ENCODE peak calls at places on chromosome 2, in four cellular contexts. D is osteoblast, B is HepG2, Q is neural progenitor cell. X is an unnamed sample.
A peak's percentile ranks its signal among the peaks of the same experiment; 100 is the strongest.

GRCh38 chr2:55133467-55134315 is 83.4 kb upstream of the RTN4 start:
- DNase-seq in D (peak; percentile 88), B (peak; percentile 81), Q (peak; percentile 38), X (no peak)

GRCh38 chr2:134244091-134244490 is 9.8 kb upstream of the MGAT5 start:
- DNase-seq in D (no peak), B (no peak), Q (no peak), X (no peak)

GRCh38 chr2:25981596-25982272 is 563 bp downstream of the KIF3C start:
- DNase-seq in D (peak; percentile 92), B (no peak), Q (peak; percentile 81), X (no peak)

GRCh38 chr2:229715895-229716507 is 1.6 kb upstream of the DNER start:
- DNase-seq in D (no peak), B (peak; percentile 34), Q (peak; percentile 65), X (no peak)

GRCh38 chr2:146193619-146194018 is 1651.2 kb upstream of the ACVR2A start:
- DNase-seq in D (no peak), B (no peak), Q (no peak), X (no peak)

GRCh38 chr2:69685321-69686048 is 41.9 kb upstream of the AAK1 start:
- DNase-seq in D (peak; percentile 11), B (peak; percentile 62), Q (no peak), X (no peak)

GRCh38 chr2:72973566-72974435 is 56.5 kb downstream of the EMX1 start:
- DNase-seq in D (peak; percentile 96), B (peak; percentile 58), Q (peak; percentile 89), X (no peak)

GRCh38 chr2:28387082-28387960 is 5.3 kb upstream of the FOSL2 start:
- DNase-seq in D (peak; percentile 91), B (no peak), Q (no peak), X (no peak)

GRCh38 chr2:175373001-175373727 is 191.7 kb upstream of the ATP5MC3 start:
- DNase-seq in D (no peak), B (peak; percentile 31), Q (no peak), X (no peak)

GRCh38 chr2:239949537-239949936 is 75.6 kb downstream of the NDUFA10 start:
- DNase-seq in D (peak; percentile 85), B (no peak), Q (no peak), X (peak; percentile 21)

GRCh38 chr2:150485114-150485870 is 2.2 kb downstream of the RND3 start:
- DNase-seq in D (peak; percentile 78), B (peak; percentile 30), Q (peak; percentile 84), X (peak; percentile 83)

GRCh38 chr2:212892193-212892592 is 259.2 kb downstream of the IKZF2 start:
- DNase-seq in D (no peak), B (peak; percentile 46), Q (peak; percentile 50), X (no peak)

DNA sequence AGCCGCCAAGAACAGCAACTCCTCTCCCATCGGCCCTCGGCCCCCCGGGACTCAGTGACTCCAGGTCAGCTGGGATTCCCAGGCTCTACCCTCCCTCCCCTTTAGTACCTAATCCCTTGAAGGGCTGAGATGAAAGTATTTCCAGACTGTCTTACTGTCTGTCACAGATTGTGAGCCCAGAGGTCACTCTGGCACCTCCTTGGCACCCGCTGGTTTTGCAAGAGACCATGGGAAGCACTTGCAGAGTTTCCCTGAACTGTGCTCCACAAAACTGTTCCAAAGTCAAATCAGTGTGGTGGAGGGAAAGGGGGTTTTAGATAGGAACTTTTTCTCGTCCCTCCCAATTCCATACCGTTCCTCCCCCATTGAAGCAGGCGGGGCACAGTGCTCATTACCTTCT is 88.1 kb upstream of the SP3 start:
- DNase-seq in D (no peak), B (no peak), Q (peak; percentile 50), X (no peak)
- H3K4me3 ChIP-seq in D (no peak overlapping the region), B (peak overlapping the region; percentile 50), Q (peak overlapping the region; percentile 25), X (no peak overlapping the region)

GRCh38 chr2:37775908-37776250 is 104.4 kb upstream of the CDC42EP3 start:
- DNase-seq in D (peak; percentile 72), B (no peak), Q (no peak), X (no peak)
- H3K4me1 ChIP-seq in D (peaks cover 68% of the 10 kb centered on the region), B (no peaks in the 10 kb centered on the region), Q (no peaks in the 10 kb centered on the region), X (peaks cover 36% of the 10 kb centered on the region)

GRCh38 chr2:165141601-165142000 is 62.2 kb downstream of the SCN3A start:
- DNase-seq in D (no peak), B (no peak), Q (no peak), X (no peak)
- TF ChIP-seq CTCF in D (peak; percentile 24), B (no peak), Q (peak; percentile 27), X (peak; percentile 37)

GRCh38 chr2:66896151-66896550 is 461.2 kb downstream of the MEIS1 start:
- DNase-seq in D (no peak), B (no peak), Q (no peak), X (no peak)
- H3K4me3 ChIP-seq in D (no peak overlapping the region), B (no peak overlapping the region), Q (no peak overlapping the region), X (no peak overlapping the region)

DNA sequence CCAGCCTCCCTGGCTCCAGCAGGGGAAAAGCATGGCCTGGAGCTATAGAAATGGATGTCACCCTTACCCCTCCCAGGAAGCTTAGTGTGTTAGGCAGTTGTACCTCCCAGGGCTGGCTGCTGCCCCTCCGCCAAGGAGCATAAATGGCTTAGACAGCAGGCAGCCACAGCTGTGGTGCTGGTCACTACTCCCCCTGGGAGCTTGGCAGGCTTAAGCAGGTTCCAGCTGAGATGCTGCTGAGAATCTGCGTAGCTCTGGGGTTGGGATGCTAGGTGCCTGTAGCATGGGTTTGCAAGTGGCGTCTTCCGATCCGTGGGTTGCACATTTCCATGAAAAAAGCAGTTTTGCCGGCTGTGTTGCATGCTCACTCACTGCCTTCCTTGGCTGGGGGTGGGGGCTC is 369.7 kb downstream of the CTNNA2 start:
- DNase-seq in D (no peak), B (no peak), Q (peak; percentile 37), X (no peak)
- H3K4me1 ChIP-seq in D (no peaks in the 10 kb centered on the region), B (no peaks in the 10 kb centered on the region), Q (peaks cover 6% of the 10 kb centered on the region), X (no peaks in the 10 kb centered on the region)

GRCh38 chr2:101307503-101307902 is 998 bp downstream of the RNF149 start:
- DNase-seq in D (no peak), B (no peak), Q (no peak), X (no peak)

GRCh38 chr2:101309211-101309700 is 755 bp upstream of the RNF149 start:
- DNase-seq in D (no peak), B (no peak), Q (no peak), X (no peak)

GRCh38 chr2:101307950-101308431 is 510 bp downstream of the RNF149 start:
- DNase-seq in D (no peak), B (no peak), Q (peak; percentile 54), X (peak; percentile 61)

GRCh38 chr2:101310591-101311389 is 2.3 kb upstream of the RNF149 start:
- DNase-seq in D (no peak), B (no peak), Q (no peak), X (no peak)

DNA sequence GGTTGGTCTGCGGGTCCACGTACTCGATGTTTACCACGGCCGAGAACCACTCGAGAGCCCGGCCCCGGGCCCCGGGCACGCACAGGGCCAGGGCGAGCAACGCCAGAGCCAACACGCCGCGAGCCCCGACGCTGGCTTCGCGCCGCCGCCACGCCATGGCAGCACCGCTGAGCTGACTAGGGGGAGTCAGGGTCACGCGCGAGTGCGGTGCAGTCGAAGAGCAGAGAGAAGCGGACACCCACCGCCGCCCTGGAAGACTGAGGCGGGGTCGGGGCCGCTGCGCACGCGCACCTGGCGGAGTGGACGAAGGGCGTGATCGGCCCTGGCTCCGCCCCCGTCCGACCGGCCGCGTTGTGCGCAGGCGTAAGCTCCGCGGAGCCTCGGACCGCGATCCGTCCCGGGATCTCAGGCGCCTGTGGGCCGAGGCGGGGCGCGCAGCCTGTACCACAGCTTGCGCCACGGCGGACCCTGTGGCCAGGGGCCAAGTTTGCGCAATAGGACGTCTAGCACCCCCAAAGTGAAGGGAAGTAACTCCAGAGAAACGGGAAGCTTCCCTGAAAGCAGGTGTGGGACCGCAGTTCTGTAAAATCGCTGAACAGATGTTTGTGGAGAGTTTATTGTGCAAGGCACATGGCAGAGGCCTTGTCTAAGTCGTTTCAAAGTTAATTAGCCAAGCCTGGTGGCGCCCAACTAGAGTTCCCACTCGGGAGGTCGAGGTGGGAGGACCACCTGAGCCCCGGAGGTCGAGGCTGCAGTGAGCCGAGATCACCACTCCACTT is at the start of gene RNF149:
- DNase-seq in D (peak; percentile 98), B (peak; percentile 88), Q (peak; percentile 93), X (peak; percentile 85)
- TF ChIP-seq CTCF in D (no peak), B (peak; percentile 48), Q (no peak), X (no peak)

DNA sequence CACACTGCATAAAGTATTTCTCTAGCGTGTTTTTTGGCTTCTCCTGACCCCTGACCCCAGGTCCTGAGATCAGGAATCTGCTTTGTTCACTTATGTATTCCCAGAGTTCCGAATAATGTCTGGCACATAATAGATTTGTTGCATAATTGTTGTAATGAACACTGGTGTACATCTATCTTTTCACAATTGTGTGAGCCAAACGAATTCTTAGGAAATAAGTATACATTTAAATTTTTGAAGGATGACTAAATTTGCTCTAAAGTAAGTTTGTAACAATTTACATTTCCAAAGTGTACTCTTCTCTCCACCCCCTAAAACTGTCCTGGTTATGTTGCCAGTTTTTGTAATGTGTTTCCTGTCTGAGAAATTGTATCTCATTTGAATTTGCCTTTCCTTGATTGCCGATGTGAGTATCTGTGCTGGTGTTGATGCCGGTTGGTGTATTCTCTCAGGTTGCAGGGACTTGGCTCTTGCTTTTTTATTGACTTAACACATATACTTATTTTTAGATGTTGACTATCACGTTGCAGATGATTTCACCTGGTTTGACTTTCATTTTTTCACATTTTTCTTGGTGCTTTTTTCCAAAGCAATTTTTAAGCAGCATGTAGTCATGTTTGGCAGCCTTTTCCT is 16.1 kb upstream of the FARP2 start:
- DNase-seq in D (no peak), B (no peak), Q (no peak), X (no peak)
- H3K4me3 ChIP-seq in D (no peak overlapping the region), B (no peak overlapping the region), Q (no peak overlapping the region), X (no peak overlapping the region)